ENCODE peak calls at places on chromosome 2, in ten cellular contexts. C, N, G, Z, A, H, F, O, I and B are unnamed samples.
A peak's percentile ranks its signal among the peaks of the same experiment; 100 is the strongest.

GRCh38 chr2:102050854-102051391 is 59.2 kb downstream of the IL1R2 start:
- DNase-seq in C (no peak), N (no peak), G (peak; percentile 63), Z (peak; percentile 84), A (no peak), H (no peak), F (no peak), O (no peak), I (no peak), B (no peak)

GRCh38 chr2:10075571-10076209 is 4.5 kb downstream of the CYS1 start:
- DNase-seq in C (no peak), N (no peak), G (no peak), Z (no peak), A (no peak), H (no peak), F (no peak), O (no peak), I (no peak), B (no peak)

GRCh38 chr2:140600116-140600515 is 1530.7 kb downstream of the LRP1B start:
- DNase-seq in C (no peak), N (no peak), G (no peak), Z (peak; percentile 65), A (no peak), H (no peak), F (no peak), O (no peak), I (no peak), B (no peak)

GRCh38 chr2:157170299-157170698 is 87.2 kb upstream of the GALNT5 start:
- DNase-seq in C (no peak), N (no peak), G (no peak), Z (no peak), A (no peak), H (no peak), F (no peak), O (no peak), I (no peak), B (no peak)

GRCh38 chr2:44244135-44244871 is 31.0 kb upstream of the SLC3A1 start:
- DNase-seq in C (no peak), N (no peak), G (peak; percentile 52), Z (peak; percentile 44), A (peak; percentile 17), H (peak; percentile 66), F (peak; percentile 58), O (peak; percentile 32), I (peak; percentile 51), B (peak; percentile 34)

GRCh38 chr2:105910497-105911238 is 166.0 kb downstream of the NCK2 start:
- DNase-seq in C (no peak), N (peak; percentile 43), G (no peak), Z (no peak), A (no peak), H (no peak), F (no peak), O (no peak), I (no peak), B (no peak)

GRCh38 chr2:191374366-191374765 is 129.2 kb downstream of the MYO1B start:
- DNase-seq in C (no peak), N (no peak), G (no peak), Z (no peak), A (no peak), H (no peak), F (no peak), O (no peak), I (no peak), B (no peak)

GRCh38 chr2:212416126-212416525 is 122.5 kb downstream of the ERBB4 start:
- DNase-seq in C (no peak), N (no peak), G (no peak), Z (no peak), A (no peak), H (no peak), F (no peak), O (no peak), I (no peak), B (no peak)

GRCh38 chr2:71614976-71615768 is 161.8 kb downstream of the DYSF start:
- DNase-seq in C (peak; percentile 38), N (no peak), G (peak; percentile 30), Z (peak; percentile 51), A (no peak), H (peak; percentile 13), F (peak; percentile 9), O (no peak), I (no peak), B (no peak)

GRCh38 chr2:59093571-59093970 is 852.4 kb upstream of the FANCL start:
- DNase-seq in C (no peak), N (no peak), G (no peak), Z (no peak), A (no peak), H (no peak), F (no peak), O (no peak), I (no peak), B (no peak)